ENCODE peak calls at places on chromosomes 5 and 9, in four cellular contexts. T, D, V and C are unnamed samples.

GRCh38 chr5:132438931-132439330 is 51.6 kb downstream of the IRF1 start:
- DNase-seq in D (no peak), T (no peak), V (no peak), C (no peak)

GRCh38 chr9:842918-843468 is 1.5 kb downstream of the DMRT1 start:
- DNase-seq in D (no peak), V (no peak), T (no peak), C (no peak)

GRCh38 chr5:96064905-96065304 is 103.3 kb upstream of the ELL2 start:
- DNase-seq in V (no peak), T (no peak), D (no peak), C (no peak)

GRCh38 chr5:163369986-163370385 is 67.4 kb upstream of the CCNG1 start:
- DNase-seq in D (no peak), T (no peak), V (no peak), C (no peak)

GRCh38 chr5:180631549-180632392 is 17.6 kb downstream of the FLT4 start:
- DNase-seq in D (no peak), V (no peak), T (no peak), C (no peak)

GRCh38 chr9:133740891-133741290 is 2.7 kb upstream of the SARDH start:
- DNase-seq in V (no peak), T (no peak), D (no peak), C (no peak)

GRCh38 chr5:101440173-101440572 is 537.1 kb upstream of the ST8SIA4 start:
- DNase-seq in D (no peak), T (no peak), V (no peak), C (no peak)

GRCh38 chr9:15697459-15697858 is 144.6 kb downstream of the CCDC171 start:
- DNase-seq in V (no peak), D (no peak), T (no peak), C (no peak)

GRCh38 chr9:108671156-108671555 is 184.6 kb downstream of the ACTL7B start:
- DNase-seq in T (no peak), D (no peak), V (no peak), C (no peak)

GRCh38 chr9:115913666-115914065 is 239.9 kb upstream of the PAPPA start:
- DNase-seq in D (no peak), T (no peak), V (no peak), C (no peak)

GRCh38 chr5:5544094-5544663 is 121.7 kb downstream of the ICE1 start:
- DNase-seq in D (no peak), V (no peak), T (no peak), C (no peak)

GRCh38 chr5:174610968-174611367 is 113.4 kb upstream of the MSX2 start:
- DNase-seq in T (no peak), V (no peak), D (no peak), C (no peak)

GRCh38 chr5:151258771-151259170 is 5.8 kb downstream of the GM2A start:
- DNase-seq in V (no peak), T (no peak), D (no peak), C (no peak)

GRCh38 chr9:128152781-128153116 is 3.5 kb downstream of the LCN2 start:
- DNase-seq in T (no peak), D (no peak), V (no peak), C (no peak)

GRCh38 chr5:179417696-179418095 is 72.4 kb upstream of the ADAMTS2 start:
- DNase-seq in T (no peak), V (no peak), D (no peak), C (no peak)

GRCh38 chr9:87372401-87372851 is 125.2 kb upstream of the DAPK1 start:
- DNase-seq in T (no peak), D (no peak), V (no peak), C (no peak)

GRCh38 chr5:124957063-124957462 is 210.6 kb upstream of the ZNF608 start:
- DNase-seq in V (no peak), D (no peak), T (no peak), C (no peak)

GRCh38 chr9:77015291-77016048 is 4.0 kb upstream of the FOXB2 start:
- DNase-seq in D (no peak), T (no peak), V (no peak), C (no peak)

GRCh38 chr5:171957591-171958251 is 48.7 kb downstream of the FBXW11 start:
- DNase-seq in T (peak; percentile 2), V (no peak), D (peak; percentile 46), C (no peak)

GRCh38 chr9:4108708-4109444 is 191.0 kb downstream of the GLIS3 start:
- DNase-seq in V (no peak), T (no peak), D (no peak), C (no peak)

GRCh38 chr9:117545846-117546245 is 131.0 kb upstream of the ASTN2 start:
- DNase-seq in T (no peak), V (no peak), D (no peak), C (no peak)
- TF ChIP-seq CTCF in T (no peak), V (no peak), D (no peak), C (no peak)

DNA sequence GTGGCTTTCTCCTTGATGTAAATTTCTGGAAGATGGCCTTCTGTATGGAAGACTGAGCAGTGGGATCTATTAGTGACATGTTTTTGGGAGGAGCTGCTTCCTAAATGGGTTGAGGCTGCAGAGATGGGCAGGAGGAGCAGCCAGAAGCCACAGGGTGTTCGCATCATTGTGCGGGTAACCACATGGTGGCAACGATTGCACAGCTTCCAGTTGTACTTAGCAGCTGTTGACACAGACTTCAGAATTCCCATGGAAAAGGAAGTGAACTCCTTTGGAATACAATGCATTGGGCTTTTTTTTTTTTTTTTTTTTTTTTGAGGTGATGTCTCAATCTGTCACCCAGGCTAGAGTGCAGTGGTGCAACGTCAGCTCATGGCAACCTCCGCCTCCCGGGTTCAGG is 297.3 kb downstream of the NR3C1 start:
- DNase-seq in T (no peak), D (no peak), V (peak; percentile 51), C (no peak)
- TF ChIP-seq CTCF in T (no peak), D (no peak), V (peak; percentile 27), C (no peak)

GRCh38 chr5:69032009-69032408 is 61.8 kb upstream of the SLC30A5 start:
- DNase-seq in D (no peak), T (no peak), V (no peak), C (no peak)
- TF ChIP-seq CTCF in D (peak; percentile 6), T (no peak), V (no peak), C (no peak)

GRCh38 chr5:1557114-1557873 is 33.5 kb upstream of the LPCAT1 start:
- DNase-seq in T (no peak), D (no peak), V (no peak), C (no peak)

GRCh38 chr5:1553642-1554409 is 30.1 kb upstream of the LPCAT1 start:
- DNase-seq in T (no peak), D (no peak), V (no peak), C (no peak)

GRCh38 chr5:1554410-1554967 is 30.7 kb upstream of the LPCAT1 start:
- DNase-seq in T (no peak), D (no peak), V (no peak), C (no peak)

GRCh38 chr5:1555808-1556681 is 32.3 kb upstream of the LPCAT1 start:
- DNase-seq in T (no peak), D (no peak), V (no peak), C (no peak)

DNA sequence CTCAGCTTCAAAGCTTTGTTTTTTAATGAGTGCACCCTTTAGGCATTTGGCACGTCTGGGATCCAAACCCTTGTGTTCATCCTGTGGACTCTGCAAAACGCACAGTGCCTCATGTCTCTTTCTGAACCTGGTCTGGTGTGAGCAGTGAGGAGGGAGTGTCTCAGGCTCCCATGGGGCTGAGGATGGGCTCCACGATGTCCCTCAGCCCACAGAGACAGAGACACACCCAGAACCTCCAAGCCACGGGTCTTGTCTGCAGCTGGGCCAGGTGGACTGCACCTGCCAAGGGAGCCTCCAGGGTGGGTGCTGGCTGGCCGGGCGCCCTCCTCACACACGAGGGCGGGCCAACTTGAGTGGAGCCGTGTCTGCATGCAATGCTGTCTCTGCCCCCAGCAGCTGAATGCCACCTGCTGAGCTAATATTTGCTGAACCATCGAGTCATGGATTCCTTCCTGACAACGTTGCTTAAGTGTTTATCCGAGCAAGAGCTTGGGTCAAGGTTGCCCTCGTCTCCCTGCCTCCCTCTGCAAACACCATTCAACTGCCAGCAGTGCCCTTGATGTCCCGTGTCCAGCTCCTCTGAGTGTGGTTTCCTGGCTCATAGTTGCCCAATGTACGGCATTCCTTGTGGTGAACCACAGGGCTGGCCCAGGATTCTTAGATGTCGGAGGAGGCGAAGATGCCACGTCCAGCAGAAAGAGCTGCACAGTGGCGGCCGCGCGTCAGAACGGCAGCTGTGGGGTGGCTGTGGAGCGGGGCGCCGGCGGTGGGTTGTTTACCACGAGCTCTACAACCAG is 31.4 kb upstream of the LPCAT1 start:
- DNase-seq in D (no peak), V (no peak), T (no peak), C (no peak)
- TF ChIP-seq CTCF in D (no peak), V (no peak), T (no peak), C (no peak)

GRCh38 chr9:21812945-21813568 is 10.6 kb downstream of the MTAP start:
- DNase-seq in V (peak; percentile 45), T (peak; percentile 48), D (peak; percentile 72), C (peak; percentile 64)
- TF ChIP-seq CTCF in V (peak; percentile 91), T (peak; percentile 84), D (peak; percentile 87), C (peak; percentile 85)

DNA sequence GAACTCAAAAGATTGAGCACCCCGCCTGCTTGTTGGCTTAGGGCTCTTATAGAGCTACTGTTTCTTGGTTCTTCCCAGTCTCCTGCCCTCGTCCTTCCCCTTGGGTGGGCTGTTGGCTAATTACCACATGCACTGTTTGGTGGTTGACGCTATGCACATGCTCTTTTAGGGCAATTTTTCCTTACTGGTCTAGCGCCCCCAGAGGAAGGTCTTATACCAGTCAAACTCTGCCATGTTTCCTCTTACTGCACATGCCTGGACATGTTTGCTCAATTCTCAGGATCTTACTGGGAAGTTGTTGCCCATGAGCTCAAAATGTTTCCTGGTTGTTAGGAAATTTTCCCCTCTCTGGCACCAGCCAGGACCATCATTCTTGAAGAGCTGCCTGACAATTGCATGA is 101.9 kb downstream of the SLC28A3 start:
- DNase-seq in D (no peak), T (no peak), V (no peak), C (no peak)
- TF ChIP-seq CTCF in D (peak; percentile 9), T (no peak), V (no peak), C (no peak)